ENCODE peak calls at places on chromosome 18, in five cellular contexts. Q is RWPE1, V is DND-41, N is psoas muscle, X is M059J. O is an unnamed sample.

GRCh38 chr18:43236921-43237320 is 40.4 kb downstream of the SYT4 start:
- DNase-seq in Q (no peak), V (no peak), N (no peak), X (peak), O (no peak)

GRCh38 chr18:44733069-44733753 is 52.5 kb downstream of the SETBP1 start:
- DNase-seq in Q (peak), V (peak), N (no peak), X (peak), O (peak)

GRCh38 chr18:36850527-36851201 is 21.7 kb downstream of the KIAA1328 start:
- DNase-seq in Q (peak), V (no peak), N (no peak), X (peak), O (no peak)

GRCh38 chr18:61149786-61150185 is 183.4 kb upstream of the CDH20 start:
- DNase-seq in Q (no peak), V (no peak), N (no peak), X (peak), O (no peak)

GRCh38 chr18:63271881-63272299 is 47.7 kb downstream of the BCL2 start:
- DNase-seq in Q (no peak), V (no peak), N (peak), X (no peak), O (no peak)

GRCh38 chr18:12741351-12741750 is 38.5 kb downstream of the PSMG2 start:
- DNase-seq in Q (peak), V (peak), N (no peak), X (peak), O (peak)

GRCh38 chr18:48441405-48441881 is 32.3 kb upstream of the ZBTB7C start:
- DNase-seq in Q (no peak), V (no peak), N (peak), X (peak), O (no peak)

GRCh38 chr18:44958450-44958849 is 277.8 kb downstream of the SETBP1 start:
- DNase-seq in Q (no peak), V (no peak), N (no peak), X (peak), O (no peak)

GRCh38 chr18:26383454-26384270 is 157.4 kb downstream of the TAF4B start:
- DNase-seq in Q (peak), V (peak), N (no peak), X (peak), O (peak)

GRCh38 chr18:57062841-57063240 is 84.0 kb upstream of the BOD1L2 start:
- DNase-seq in Q (no peak), V (no peak), N (no peak), X (no peak), O (no peak)

GRCh38 chr18:11514267-11514666 is 95.1 kb upstream of the SLC35G4 start:
- DNase-seq in Q (no peak), V (peak), N (no peak), X (no peak), O (peak)

GRCh38 chr18:59265246-59266018 is 7.8 kb downstream of the RAX start:
- DNase-seq in Q (peak), V (no peak), N (no peak), X (peak), O (no peak)

GRCh38 chr18:50981381-50981780 is 13.5 kb downstream of the ELAC1 start:
- DNase-seq in Q (no peak), V (no peak), N (no peak), X (no peak), O (no peak)

GRCh38 chr18:63438181-63438580 is 15.9 kb upstream of the VPS4B start:
- DNase-seq in Q (no peak), V (no peak), N (no peak), X (no peak), O (no peak)

GRCh38 chr18:48621240-48621639 is 82.4 kb downstream of the CTIF start:
- DNase-seq in Q (peak), V (no peak), N (no peak), X (peak), O (no peak)

GRCh38 chr18:47260138-47260923 is 8.9 kb upstream of the SKOR2 start:
- DNase-seq in Q (peak), V (peak), N (peak), X (peak), O (no peak)

GRCh38 chr18:11972371-11973174 is 8.7 kb upstream of the IMPA2 start:
- DNase-seq in Q (no peak), V (no peak), N (no peak), X (no peak), O (no peak)

GRCh38 chr18:49971462-49971861 is 158.1 kb upstream of the ACAA2 start:
- DNase-seq in Q (no peak), V (no peak), N (no peak), X (no peak), O (no peak)

GRCh38 chr18:5294113-5294617 is 1.4 kb downstream of the ZBTB14 start:
- DNase-seq in Q (no peak), V (no peak), N (no peak), X (no peak), O (no peak)

GRCh38 chr18:77065221-77065981 is 67.2 kb downstream of the MBP start:
- DNase-seq in Q (peak), V (peak), N (peak), X (peak), O (no peak)

GRCh38 chr18:26082475-26082874 is 7.9 kb downstream of the SS18 start:
- DNase-seq in Q (no peak), V (no peak), N (no peak), X (peak), O (no peak)

GRCh38 chr18:31646332-31646822 is 38.0 kb downstream of the B4GALT6 start:
- DNase-seq in Q (no peak), V (no peak), N (no peak), X (peak), O (peak)

GRCh38 chr18:9913526-9914333 is at the start of gene VAPA:
- DNase-seq in Q (peak), V (peak), N (peak), X (peak), O (peak)

GRCh38 chr18:10094608-10095137 is 180.9 kb downstream of the VAPA start:
- DNase-seq in Q (peak), V (no peak), N (no peak), X (no peak), O (no peak)

GRCh38 chr18:28075501-28075900 is 101.4 kb downstream of the CDH2 start:
- DNase-seq in Q (no peak), V (no peak), N (no peak), X (peak), O (no peak)

GRCh38 chr18:50750546-50750945 is 69.3 kb downstream of the MRO start:
- DNase-seq in Q (no peak), V (no peak), N (no peak), X (no peak), O (no peak)

GRCh38 chr18:9877655-9878014 is 8.1 kb upstream of the TXNDC2 start:
- DNase-seq in Q (no peak), V (no peak), N (no peak), X (no peak), O (no peak)

GRCh38 chr18:50356036-50356945 is 18.6 kb upstream of the SKA1 start:
- DNase-seq in Q (no peak), V (no peak), N (no peak), X (peak), O (peak)

GRCh38 chr18:21300616-21301200 is 58.7 kb downstream of the GREB1L start:
- DNase-seq in Q (no peak), V (no peak), N (no peak), X (peak), O (no peak)

O was measured in Jurkat, Clone E6-1.